ENCODE peak calls at places on chromosomes 12 and 14, in six cellular contexts. M is OCI-LY7, R is upper lobe of right lung, D is AG09309, H is progenitor cell of endocrine pancreas, P is heart right ventricle. K is an unnamed sample.

GRCh38 chr12:127162902-127163301 is 1104.1 kb upstream of the TMEM132C start:
- DNase-seq in M (no peak), R (no peak), D (no peak), H (no peak), P (no peak), K (no peak)

GRCh38 chr14:96512122-96512521 is 9.9 kb downstream of the PAPOLA start:
- DNase-seq in D (no peak), H (no peak), R (no peak), M (no peak), P (no peak), K (no peak)

GRCh38 chr12:583251-583869 is 79.9 kb downstream of the NINJ2 start:
- DNase-seq in D (no peak), M (no peak), P (peak), H (no peak), R (no peak), K (no peak)

GRCh38 chr12:41514050-41514449 is 325.9 kb downstream of the PDZRN4 start:
- DNase-seq in P (no peak), R (no peak), M (no peak), H (no peak), D (no peak), K (no peak)

GRCh38 chr14:101899263-101899662 is 65.1 kb upstream of the DYNC1H1 start:
- DNase-seq in D (no peak), H (no peak), P (no peak), R (no peak), M (no peak), K (no peak)

GRCh38 chr12:11746024-11746771 is 96.7 kb downstream of the ETV6 start:
- DNase-seq in H (no peak), P (no peak), D (peak), M (peak), R (no peak), K (no peak)

GRCh38 chr12:50188280-50188781 is 21.2 kb upstream of the CERS5 start:
- DNase-seq in P (no peak), D (no peak), M (no peak), R (no peak), H (no peak), K (no peak)

GRCh38 chr14:63438065-63438757 is 105.0 kb downstream of the PPP2R5E start:
- DNase-seq in R (no peak), D (peak), P (peak), H (no peak), M (peak), K (peak)

GRCh38 chr12:116361404-116362223 is 84.1 kb upstream of the MED13L start:
- DNase-seq in P (no peak), M (peak), D (no peak), H (no peak), R (no peak), K (peak)

DNA sequence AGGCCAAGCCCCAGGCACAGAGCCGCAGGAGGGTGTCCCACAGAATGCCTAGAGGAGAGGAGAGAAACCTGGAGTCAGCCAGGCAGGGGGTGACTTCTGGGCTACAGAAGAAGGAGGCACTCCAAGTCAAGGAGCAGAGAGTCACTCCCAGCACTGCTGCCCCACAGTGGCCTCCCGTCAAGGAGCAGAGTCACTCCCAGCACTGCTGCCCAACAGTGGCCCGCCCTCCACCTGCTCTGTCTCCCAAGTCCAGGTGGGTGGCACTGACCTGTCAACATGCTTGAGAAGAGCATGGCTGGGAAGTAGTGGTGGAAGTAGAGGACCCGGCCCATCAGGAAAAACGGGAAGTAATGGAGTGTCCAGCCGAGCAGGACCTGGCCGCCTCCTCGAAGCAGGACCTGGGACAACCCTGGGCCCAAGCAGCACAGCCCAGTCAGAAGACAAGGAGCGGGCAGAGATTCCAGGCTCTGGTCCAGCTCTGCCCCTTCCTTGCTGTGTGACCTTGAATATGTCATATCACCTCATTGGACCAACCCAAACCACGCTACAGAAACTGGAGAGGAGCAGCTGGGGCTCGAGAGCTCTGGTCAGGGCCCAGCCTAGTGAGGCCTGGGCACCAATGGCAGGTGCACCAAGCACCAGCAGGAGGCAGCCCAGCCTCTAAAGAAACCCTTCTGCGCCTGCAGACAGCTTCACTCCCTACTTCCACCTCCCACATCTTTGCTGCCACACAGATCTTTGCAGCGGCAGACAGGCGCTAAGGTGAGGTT is 7.6 kb upstream of the NGB start:
- DNase-seq in P (no peak), D (no peak), H (no peak), R (no peak), M (no peak), K (no peak)
- TF ChIP-seq CTCF in P (no peak), D (no peak), H (no peak), R (no peak), M (peak), K (no peak)

GRCh38 chr12:26047401-26048226 is 77.2 kb downstream of the BHLHE41 start:
- DNase-seq in M (no peak), R (no peak), P (peak), D (no peak), H (no peak), K (no peak)
- TF ChIP-seq CTCF in M (no peak), R (no peak), P (no peak), D (no peak), H (no peak), K (no peak)

DNA sequence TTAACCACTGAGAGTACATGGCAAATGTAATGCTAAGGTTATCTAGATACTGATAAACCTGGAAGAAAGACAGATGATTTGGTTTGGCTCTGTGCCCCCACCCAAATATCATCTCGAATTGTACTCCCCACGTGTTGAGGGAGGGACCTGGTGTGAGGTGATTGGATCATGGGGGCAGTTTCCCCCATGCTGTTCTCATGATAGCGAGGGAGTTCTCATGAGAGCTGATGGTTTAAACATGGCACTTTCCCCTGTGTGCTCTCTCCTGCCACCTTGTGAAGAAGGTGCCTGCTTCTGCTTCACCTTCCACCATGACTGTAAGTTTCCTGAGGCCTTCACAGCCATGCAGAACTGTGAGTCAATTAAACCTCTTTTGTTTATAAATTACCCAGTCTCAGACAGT is 14.2 kb downstream of the NOXRED1 start:
- DNase-seq in H (no peak), P (no peak), M (peak), R (no peak), D (no peak), K (no peak)
- TF ChIP-seq CTCF in H (peak), P (no peak), M (peak), R (no peak), D (peak), K (no peak)

DNA sequence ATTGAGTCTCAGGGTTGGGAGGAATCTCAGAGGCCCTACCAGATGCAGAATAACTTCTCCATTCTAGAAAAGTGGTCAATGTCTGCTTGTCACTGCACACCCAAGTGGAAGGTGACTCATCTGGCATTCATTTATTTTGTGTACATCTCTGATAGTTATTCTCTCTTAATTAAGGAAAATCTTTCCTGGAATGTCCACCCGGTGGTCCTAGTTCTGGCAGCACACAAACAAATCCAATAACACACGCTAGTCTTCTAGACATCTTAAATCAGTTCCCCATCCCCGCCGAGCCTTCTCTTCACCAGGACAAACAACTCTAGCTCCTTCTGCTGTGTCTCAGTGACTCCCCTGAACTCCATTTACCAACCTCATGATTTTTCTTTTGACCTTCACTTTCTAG is 50.0 kb upstream of the SCN8A start:
- DNase-seq in P (no peak), R (no peak), D (no peak), M (no peak), H (no peak), K (no peak)
- TF ChIP-seq CTCF in P (no peak), R (no peak), D (no peak), M (no peak), H (no peak), K (no peak)

DNA sequence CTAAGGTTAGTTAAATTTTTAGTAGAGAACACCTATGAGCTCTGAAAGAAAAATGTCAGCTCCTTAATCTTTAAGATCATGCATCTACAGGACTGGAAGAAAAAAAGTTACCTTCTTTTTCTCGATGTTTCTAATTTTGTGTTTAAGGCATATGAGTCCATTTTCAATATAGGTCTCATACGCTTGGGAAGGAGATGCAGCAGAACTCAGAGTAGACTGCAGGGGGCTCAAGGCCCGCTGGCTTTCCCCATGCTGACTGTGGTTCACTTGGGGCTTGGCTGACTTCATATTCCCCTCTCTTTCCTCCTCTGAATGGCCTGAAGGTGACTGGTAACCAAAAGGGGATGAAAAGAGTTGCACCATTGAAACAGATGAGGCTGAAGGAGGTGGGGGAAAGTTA is 1.5 kb downstream of the CAPRIN2 start:
- DNase-seq in M (peak), D (no peak), R (no peak), H (no peak), P (no peak), K (peak)
- TF ChIP-seq CTCF in M (peak), D (peak), R (peak), H (peak), P (no peak), K (no peak)

GRCh38 chr12:107990325-107990724 is 138.8 kb upstream of the WSCD2 start:
- DNase-seq in H (peak), D (no peak), M (peak), R (peak), P (peak), K (peak)
- TF ChIP-seq CTCF in H (peak), D (peak), M (peak), R (peak), P (no peak), K (no peak)